ENCODE peak calls at places on chromosomes 5 and 9, in five cellular contexts. A is spleen; I is T follicular helper cell; N is NCI-H1092 treated with DMSO at 0.1 percent for 48 hours; D is activated CD8-positive, alpha-beta memory T cell treated with anti-CD3 and anti-CD28 coated beads for 1 hour. B is an unnamed sample.

GRCh38 chr5:8333977-8334376 is 465.0 kb downstream of the MTRR start:
- DNase-seq in A (no peak), I (no peak), N (no peak), D (no peak), B (no peak)

GRCh38 chr9:128636024-128636390 is 20.6 kb downstream of the DYNC2I2 start:
- DNase-seq in A (no peak), I (no peak), N (peak), D (no peak), B (no peak)

GRCh38 chr5:168356592-168356991 is 65.1 kb downstream of the WWC1 start:
- DNase-seq in A (no peak), I (no peak), N (peak), D (no peak), B (no peak)

GRCh38 chr5:149345147-149345891 is at the start of gene GRPEL2:
- DNase-seq in A (peak), I (peak), N (peak), D (peak), B (peak)

GRCh38 chr5:140130949-140131733 is 5.4 kb downstream of the IGIP start:
- DNase-seq in A (no peak), I (no peak), N (no peak), D (no peak), B (no peak)

GRCh38 chr9:115333671-115334070 is 215.7 kb upstream of the TNC start:
- DNase-seq in A (no peak), I (no peak), N (no peak), D (no peak), B (peak)

GRCh38 chr5:137078171-137078665 is 420.9 kb downstream of the SPOCK1 start:
- DNase-seq in A (no peak), I (no peak), N (peak), D (no peak), B (peak)

GRCh38 chr9:122225323-122226141 is 3.2 kb downstream of the LHX6 start:
- DNase-seq in A (no peak), I (no peak), N (no peak), D (no peak), B (no peak)

GRCh38 chr5:151923865-151924264 is 786 bp downstream of the GLRA1 start:
- DNase-seq in A (no peak), I (no peak), N (peak), D (no peak), B (peak)

GRCh38 chr5:5126444-5126843 is 13.7 kb upstream of the ADAMTS16 start:
- DNase-seq in A (no peak), I (no peak), N (no peak), D (no peak), B (peak)

GRCh38 chr9:136721339-136722092 is 9.1 kb downstream of the DIPK1B start:
- DNase-seq in A (peak), I (no peak), N (no peak), D (no peak), B (peak)

GRCh38 chr5:8905021-8905420 is 640.9 kb downstream of the SEMA5A start:
- DNase-seq in A (no peak), I (no peak), N (no peak), D (no peak), B (peak)

GRCh38 chr5:91011029-91011428 is 372.1 kb downstream of the ARRDC3 start:
- DNase-seq in A (no peak), I (no peak), N (no peak), D (no peak), B (no peak)

GRCh38 chr9:117718701-117719100 is 14.5 kb downstream of the TLR4 start:
- DNase-seq in A (no peak), I (no peak), N (no peak), D (no peak), B (no peak)

GRCh38 chr5:97085787-97086181 is 56.6 kb downstream of the LIX1 start:
- DNase-seq in A (no peak), I (no peak), N (no peak), D (no peak), B (no peak)

B was measured in mammary epithelial cell.